ENCODE peak calls at places on chromosomes 12 and 14, in eight cellular contexts. One of them, this sample, is unnamed.

GRCh38 chr12:18861287-18861858 is 123.5 kb downstream of the CAPZA3 start:
- DNase-seq in GM23338: no peak
- DNase-seq in OCI-LY7: peak
- DNase-seq in CD8-positive, alpha-beta T cell: no peak
- DNase-seq in MG63: no peak
- DNase-seq in fibroblast of lung: peak
- DNase-seq in Caco-2: no peak
- DNase-seq in H7: no peak
- DNase-seq in this sample: no peak

GRCh38 chr12:63103489-63104131 is 47.4 kb downstream of the AVPR1A start:
- DNase-seq in GM23338: peak
- DNase-seq in OCI-LY7: peak
- DNase-seq in CD8-positive, alpha-beta T cell: no peak
- DNase-seq in MG63: no peak
- DNase-seq in fibroblast of lung: peak
- DNase-seq in Caco-2: no peak
- DNase-seq in H7: peak
- DNase-seq in this sample: no peak

GRCh38 chr14:68174446-68174845 is 354.9 kb downstream of the RAD51B start:
- DNase-seq in GM23338: no peak
- DNase-seq in OCI-LY7: no peak
- DNase-seq in CD8-positive, alpha-beta T cell: no peak
- DNase-seq in MG63: peak
- DNase-seq in fibroblast of lung: peak
- DNase-seq in Caco-2: no peak
- DNase-seq in H7: no peak
- DNase-seq in this sample: no peak

GRCh38 chr14:50944647-50945413 is 547 bp upstream of the PYGL start:
- DNase-seq in GM23338: no peak
- DNase-seq in OCI-LY7: no peak
- DNase-seq in CD8-positive, alpha-beta T cell: no peak
- DNase-seq in MG63: peak
- DNase-seq in fibroblast of lung: peak
- DNase-seq in Caco-2: peak
- DNase-seq in H7: no peak
- DNase-seq in this sample: no peak

GRCh38 chr14:57987051-57987450 is 121.2 kb upstream of the SLC35F4 start:
- DNase-seq in GM23338: no peak
- DNase-seq in OCI-LY7: no peak
- DNase-seq in CD8-positive, alpha-beta T cell: no peak
- DNase-seq in MG63: no peak
- DNase-seq in fibroblast of lung: no peak
- DNase-seq in Caco-2: no peak
- DNase-seq in H7: no peak
- DNase-seq in this sample: no peak

GRCh38 chr12:119681139-119681538 is 13.2 kb downstream of the PRKAB1 start:
- DNase-seq in GM23338: no peak
- DNase-seq in OCI-LY7: no peak
- DNase-seq in CD8-positive, alpha-beta T cell: no peak
- DNase-seq in MG63: no peak
- DNase-seq in fibroblast of lung: no peak
- DNase-seq in Caco-2: no peak
- DNase-seq in H7: no peak
- DNase-seq in this sample: no peak

GRCh38 chr12:106598003-106598402 is 15.2 kb downstream of the RFX4 start:
- DNase-seq in GM23338: no peak
- DNase-seq in OCI-LY7: no peak
- DNase-seq in CD8-positive, alpha-beta T cell: no peak
- DNase-seq in MG63: no peak
- DNase-seq in fibroblast of lung: peak
- DNase-seq in Caco-2: no peak
- DNase-seq in H7: no peak
- DNase-seq in this sample: no peak

GRCh38 chr14:84442481-84442880 is 1087.5 kb upstream of the FLRT2 start:
- DNase-seq in GM23338: no peak
- DNase-seq in OCI-LY7: no peak
- DNase-seq in CD8-positive, alpha-beta T cell: no peak
- DNase-seq in MG63: no peak
- DNase-seq in fibroblast of lung: no peak
- DNase-seq in Caco-2: no peak
- DNase-seq in H7: no peak
- DNase-seq in this sample: no peak

GRCh38 chr12:94689002-94689645 is 38.8 kb upstream of the TMCC3 start:
- DNase-seq in GM23338: no peak
- DNase-seq in OCI-LY7: no peak
- DNase-seq in CD8-positive, alpha-beta T cell: no peak
- DNase-seq in MG63: no peak
- DNase-seq in fibroblast of lung: peak
- DNase-seq in Caco-2: no peak
- DNase-seq in H7: no peak
- DNase-seq in this sample: peak

GRCh38 chr12:103249614-103250013 is 246.2 kb downstream of the C12orf42 start:
- DNase-seq in GM23338: no peak
- DNase-seq in OCI-LY7: no peak
- DNase-seq in CD8-positive, alpha-beta T cell: no peak
- DNase-seq in MG63: no peak
- DNase-seq in fibroblast of lung: no peak
- DNase-seq in Caco-2: no peak
- DNase-seq in H7: no peak
- DNase-seq in this sample: no peak

GRCh38 chr12:94531196-94531720 is 71.6 kb upstream of the CEP83 start:
- DNase-seq in GM23338: no peak
- DNase-seq in OCI-LY7: no peak
- DNase-seq in CD8-positive, alpha-beta T cell: no peak
- DNase-seq in MG63: no peak
- DNase-seq in fibroblast of lung: no peak
- DNase-seq in Caco-2: no peak
- DNase-seq in H7: no peak
- DNase-seq in this sample: no peak

GRCh38 chr14:64953661-64954060 is 11.1 kb upstream of the GPX2 start:
- DNase-seq in GM23338: no peak
- DNase-seq in OCI-LY7: no peak
- DNase-seq in CD8-positive, alpha-beta T cell: no peak
- DNase-seq in MG63: no peak
- DNase-seq in fibroblast of lung: no peak
- DNase-seq in Caco-2: no peak
- DNase-seq in H7: peak
- DNase-seq in this sample: no peak

GRCh38 chr14:96592591-96593388 is 90.6 kb downstream of the PAPOLA start:
- DNase-seq in GM23338: peak
- DNase-seq in OCI-LY7: no peak
- DNase-seq in CD8-positive, alpha-beta T cell: peak
- DNase-seq in MG63: no peak
- DNase-seq in fibroblast of lung: peak
- DNase-seq in Caco-2: no peak
- DNase-seq in H7: peak
- DNase-seq in this sample: no peak

GRCh38 chr12:76078748-76079147 is 5.7 kb downstream of the NAP1L1 start:
- DNase-seq in GM23338: no peak
- DNase-seq in OCI-LY7: no peak
- DNase-seq in CD8-positive, alpha-beta T cell: no peak
- DNase-seq in MG63: no peak
- DNase-seq in fibroblast of lung: no peak
- DNase-seq in Caco-2: no peak
- DNase-seq in H7: no peak
- DNase-seq in this sample: no peak

GRCh38 chr12:16605666-16606116 is 271 bp downstream of the LMO3 start:
- DNase-seq in GM23338: peak
- DNase-seq in OCI-LY7: peak
- DNase-seq in CD8-positive, alpha-beta T cell: no peak
- DNase-seq in MG63: peak
- DNase-seq in fibroblast of lung: peak
- DNase-seq in Caco-2: no peak
- DNase-seq in H7: peak
- DNase-seq in this sample: no peak

DNA sequence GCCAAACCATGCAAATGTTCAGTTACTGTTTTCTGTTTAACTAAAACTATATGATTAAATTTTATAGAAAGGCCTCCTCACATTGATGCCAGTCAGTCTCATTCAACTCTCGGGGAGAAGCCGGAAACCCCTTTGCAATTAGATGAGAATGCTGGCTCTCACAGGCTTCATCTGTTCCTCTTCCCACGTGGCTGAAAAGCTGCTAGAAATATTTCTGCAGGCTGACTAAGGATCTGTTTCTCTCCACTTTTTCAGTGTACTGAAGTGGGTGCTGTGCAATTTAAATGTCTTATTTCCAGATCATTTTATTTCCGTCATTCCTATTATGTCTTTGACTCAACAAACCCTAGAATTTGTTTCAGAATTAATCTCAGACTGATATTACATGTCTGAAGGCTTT is 17.4 kb upstream of the KCNH3 start:
- DNase-seq in GM23338: no peak
- DNase-seq in OCI-LY7: no peak
- DNase-seq in CD8-positive, alpha-beta T cell: no peak
- DNase-seq in MG63: no peak
- DNase-seq in fibroblast of lung: no peak
- DNase-seq in Caco-2: no peak
- DNase-seq in H7: no peak
- DNase-seq in this sample: no peak
- H3K4me3 ChIP-seq in GM23338: no peak
- H3K4me3 ChIP-seq in OCI-LY7: no peak
- H3K4me3 ChIP-seq in CD8-positive, alpha-beta T cell: no peak
- H3K4me3 ChIP-seq in MG63: no peak
- H3K4me3 ChIP-seq in fibroblast of lung: no peak
- H3K4me3 ChIP-seq in Caco-2: no peak
- H3K4me3 ChIP-seq in H7: no peak
- H3K4me3 ChIP-seq in this sample: no peak

DNA sequence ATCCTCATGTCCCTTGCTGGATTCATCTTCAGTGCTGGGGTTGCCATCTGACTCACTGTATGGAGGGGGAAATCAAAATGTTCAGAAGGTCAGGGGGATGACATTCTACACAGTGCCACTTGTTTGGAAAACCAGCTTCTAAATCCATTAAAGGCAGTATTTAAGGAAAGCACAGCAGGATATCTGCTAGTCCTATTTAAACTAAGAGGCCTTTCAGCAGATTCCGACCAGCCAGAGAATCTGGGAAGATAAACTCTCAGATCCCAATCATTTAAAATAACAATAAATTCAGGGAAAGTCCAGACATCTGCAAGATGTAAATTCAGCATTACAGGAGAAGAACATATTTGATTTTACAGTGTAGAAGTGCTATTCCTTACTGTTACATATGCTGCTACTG is 3.8 kb downstream of the SIX4 start:
- DNase-seq in GM23338: no peak
- DNase-seq in OCI-LY7: no peak
- DNase-seq in CD8-positive, alpha-beta T cell: no peak
- DNase-seq in MG63: no peak
- DNase-seq in fibroblast of lung: no peak
- DNase-seq in Caco-2: no peak
- DNase-seq in H7: no peak
- DNase-seq in this sample: no peak
- H3K4me3 ChIP-seq in GM23338: peak
- H3K4me3 ChIP-seq in OCI-LY7: no peak
- H3K4me3 ChIP-seq in CD8-positive, alpha-beta T cell: no peak
- H3K4me3 ChIP-seq in MG63: no peak
- H3K4me3 ChIP-seq in fibroblast of lung: no peak
- H3K4me3 ChIP-seq in Caco-2: no peak
- H3K4me3 ChIP-seq in H7: no peak
- H3K4me3 ChIP-seq in this sample: peak

GRCh38 chr12:10409387-10409786 is at the start of gene KLRC4:
- DNase-seq in GM23338: no peak
- DNase-seq in OCI-LY7: peak
- DNase-seq in CD8-positive, alpha-beta T cell: peak
- DNase-seq in MG63: no peak
- DNase-seq in fibroblast of lung: peak
- DNase-seq in Caco-2: no peak
- DNase-seq in H7: no peak
- DNase-seq in this sample: peak

GRCh38 chr12:10404798-10405197 is 4.8 kb downstream of the KLRC4 start:
- DNase-seq in GM23338: no peak
- DNase-seq in OCI-LY7: no peak
- DNase-seq in CD8-positive, alpha-beta T cell: no peak
- DNase-seq in MG63: no peak
- DNase-seq in fibroblast of lung: no peak
- DNase-seq in Caco-2: no peak
- DNase-seq in H7: no peak
- DNase-seq in this sample: no peak

GRCh38 chr12:10408842-10409241 is 715 bp downstream of the KLRC4 start:
- DNase-seq in GM23338: no peak
- DNase-seq in OCI-LY7: peak
- DNase-seq in CD8-positive, alpha-beta T cell: no peak
- DNase-seq in MG63: no peak
- DNase-seq in fibroblast of lung: no peak
- DNase-seq in Caco-2: no peak
- DNase-seq in H7: no peak
- DNase-seq in this sample: no peak

GRCh38 chr12:10405294-10405693 is 4.3 kb downstream of the KLRC4 start:
- DNase-seq in GM23338: no peak
- DNase-seq in OCI-LY7: no peak
- DNase-seq in CD8-positive, alpha-beta T cell: no peak
- DNase-seq in MG63: no peak
- DNase-seq in fibroblast of lung: no peak
- DNase-seq in Caco-2: no peak
- DNase-seq in H7: no peak
- DNase-seq in this sample: no peak

GRCh38 chr12:10406725-10407124 is 2.8 kb downstream of the KLRC4 start:
- DNase-seq in GM23338: no peak
- DNase-seq in OCI-LY7: peak
- DNase-seq in CD8-positive, alpha-beta T cell: no peak
- DNase-seq in MG63: no peak
- DNase-seq in fibroblast of lung: no peak
- DNase-seq in Caco-2: no peak
- DNase-seq in H7: no peak
- DNase-seq in this sample: no peak
- H3K4me3 ChIP-seq in GM23338: no peak
- H3K4me3 ChIP-seq in OCI-LY7: peak
- H3K4me3 ChIP-seq in CD8-positive, alpha-beta T cell: peak
- H3K4me3 ChIP-seq in MG63: no peak
- H3K4me3 ChIP-seq in fibroblast of lung: no peak
- H3K4me3 ChIP-seq in Caco-2: no peak
- H3K4me3 ChIP-seq in H7: no peak
- H3K4me3 ChIP-seq in this sample: no peak

DNA sequence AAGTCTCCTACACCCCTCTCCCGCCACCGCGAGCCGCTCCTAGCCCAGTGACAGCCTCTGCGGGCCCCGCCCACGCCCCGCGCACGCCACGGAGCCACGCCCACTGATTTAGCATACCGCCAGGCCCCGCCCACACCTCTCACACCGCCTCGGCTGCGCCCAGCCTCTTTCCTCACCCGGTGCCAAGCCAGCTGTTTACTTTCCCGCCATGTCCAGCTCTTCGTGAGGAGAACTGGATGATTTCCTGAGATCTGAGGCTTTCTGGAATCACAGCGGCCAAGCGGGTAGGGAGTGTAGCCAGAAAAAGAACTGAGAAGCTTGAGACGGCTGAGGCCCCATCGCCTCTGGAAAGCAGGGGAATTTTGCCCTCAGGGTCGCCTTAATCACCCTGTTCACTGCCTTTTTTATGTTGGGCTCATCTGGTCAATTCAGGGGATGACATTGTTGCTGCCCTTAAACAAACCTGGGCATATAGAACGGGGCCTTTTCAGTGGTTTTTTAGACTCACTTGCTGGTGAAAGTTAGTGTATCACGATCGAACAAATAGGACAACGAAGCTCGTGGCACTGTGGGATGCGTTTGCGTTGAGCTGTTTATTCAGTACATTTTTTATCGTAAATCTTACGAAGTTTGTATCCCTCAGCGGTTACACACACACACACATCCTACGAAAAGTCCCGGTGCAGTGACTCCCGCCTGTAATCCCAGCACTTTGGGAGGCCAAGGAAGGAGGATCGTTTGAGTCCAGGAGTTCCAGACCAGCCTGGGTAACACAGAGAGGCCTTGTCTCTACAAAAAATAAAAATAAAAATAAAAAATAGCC is at the start of gene RNF212B:
- DNase-seq in GM23338: peak
- DNase-seq in OCI-LY7: peak
- DNase-seq in CD8-positive, alpha-beta T cell: peak
- DNase-seq in MG63: peak
- DNase-seq in fibroblast of lung: peak
- DNase-seq in Caco-2: peak
- DNase-seq in H7: peak
- DNase-seq in this sample: peak
- H3K4me3 ChIP-seq in GM23338: peak
- H3K4me3 ChIP-seq in OCI-LY7: no peak
- H3K4me3 ChIP-seq in CD8-positive, alpha-beta T cell: peak
- H3K4me3 ChIP-seq in MG63: peak
- H3K4me3 ChIP-seq in fibroblast of lung: peak
- H3K4me3 ChIP-seq in Caco-2: peak
- H3K4me3 ChIP-seq in H7: peak
- H3K4me3 ChIP-seq in this sample: peak